ENCODE peak calls at places on chromosomes 6 and 20, in four cellular contexts. X is spleen, T is transverse colon, L is right atrium auricular region. R is an unnamed sample.

GRCh38 chr20:4091332-4092135 is 76.2 kb upstream of the RNF24 start:
- DNase-seq in L (peak; percentile 70), X (peak; percentile 83), T (peak; percentile 66), R (peak; percentile 65)

GRCh38 chr20:62171245-62171644 is 11.6 kb upstream of the MTG2 start:
- DNase-seq in T (no peak), X (no peak), L (no peak), R (no peak)

GRCh38 chr20:59835057-59835447 is 98.4 kb downstream of the SYCP2 start:
- DNase-seq in L (peak; percentile 49), T (no peak), X (peak; percentile 22), R (no peak)

GRCh38 chr20:41738584-41739193 is 120.5 kb upstream of the CHD6 start:
- DNase-seq in L (peak; percentile 66), X (no peak), T (peak; percentile 35), R (peak; percentile 67)

GRCh38 chr6:107613980-107614379 is 124.1 kb downstream of the SOBP start:
- DNase-seq in X (no peak), T (no peak), L (no peak), R (no peak)

GRCh38 chr20:6767536-6768227 is at the start of gene BMP2:
- DNase-seq in L (no peak), T (peak; percentile 72), X (peak; percentile 81), R (peak; percentile 32)

GRCh38 chr20:47774081-47774777 is 11.1 kb downstream of the SULF2 start:
- DNase-seq in L (no peak), T (peak; percentile 57), X (no peak), R (peak; percentile 94)

GRCh38 chr6:115882174-115882573 is 178.5 kb downstream of the FRK start:
- DNase-seq in L (no peak), T (no peak), X (no peak), R (no peak)

GRCh38 chr20:60206259-60206658 is 248.0 kb downstream of the CDH26 start:
- DNase-seq in X (no peak), T (no peak), L (no peak), R (peak; percentile 61)

GRCh38 chr20:36102809-36103596 is 51.5 kb upstream of the EPB41L1 start:
- DNase-seq in L (no peak), X (no peak), T (peak; percentile 78), R (no peak)

GRCh38 chr20:35497780-35498189 is 31.7 kb downstream of the C20orf173 start:
- DNase-seq in T (peak; percentile 23), X (no peak), L (peak; percentile 64), R (no peak)

GRCh38 chr6:9040718-9041117 is 605.4 kb upstream of the SLC35B3 start:
- DNase-seq in L (no peak), T (no peak), X (no peak), R (no peak)

GRCh38 chr20:23700931-23701330 is 12.1 kb upstream of the CST4 start:
- DNase-seq in X (no peak), T (no peak), L (no peak), R (no peak)
- H3K4me3 ChIP-seq in X (no peak overlapping the region), T (no peak overlapping the region), L (no peak overlapping the region), R (no peak overlapping the region)

DNA sequence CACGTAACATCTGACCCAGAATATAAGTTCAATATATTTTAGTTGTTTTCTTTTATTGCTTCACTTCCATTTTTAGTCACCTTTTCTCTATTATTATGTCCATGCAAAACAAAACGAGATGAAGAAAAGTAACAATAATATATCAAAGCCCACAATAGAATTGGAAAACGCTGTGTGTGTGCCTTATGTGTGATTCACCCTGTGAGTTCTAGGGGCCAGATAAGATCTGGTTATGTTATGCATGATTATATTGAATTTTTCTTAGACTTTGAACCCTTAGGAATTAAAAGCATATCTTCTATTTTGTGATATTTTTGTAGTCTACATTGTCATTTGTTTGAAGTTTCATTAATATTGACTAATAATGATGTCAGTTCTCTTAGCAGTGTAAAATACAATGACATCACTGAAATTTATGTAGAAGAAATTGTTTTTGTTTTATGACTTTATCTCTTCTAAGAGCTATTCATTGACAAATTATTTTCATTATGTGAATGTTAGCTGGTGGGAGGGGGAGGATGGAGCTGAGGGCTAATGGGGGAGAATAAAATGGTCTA is 243.6 kb downstream of the TFAP2B start:
- DNase-seq in L (no peak), X (no peak), T (no peak), R (no peak)
- H3K36me3 ChIP-seq in L (no peaks in the 10 kb centered on the region), X (no peaks in the 10 kb centered on the region), T (no peaks in the 10 kb centered on the region), R (no peaks in the 10 kb centered on the region)

GRCh38 chr6:148747145-148747492 is 289 bp downstream of the UST start:
- DNase-seq in X (peak; percentile 88), L (no peak), T (peak; percentile 36), R (no peak)

GRCh38 chr6:148747493-148748160 is 797 bp downstream of the UST start:
- DNase-seq in T (peak; percentile 53), X (peak; percentile 93), L (no peak), R (peak; percentile 35)

GRCh38 chr6:148743476-148743875 is 3.4 kb upstream of the UST start:
- DNase-seq in L (no peak), X (no peak), T (no peak), R (no peak)

GRCh38 chr6:148745926-148746325 is 904 bp upstream of the UST start:
- DNase-seq in T (no peak), L (no peak), X (no peak), R (no peak)

DNA sequence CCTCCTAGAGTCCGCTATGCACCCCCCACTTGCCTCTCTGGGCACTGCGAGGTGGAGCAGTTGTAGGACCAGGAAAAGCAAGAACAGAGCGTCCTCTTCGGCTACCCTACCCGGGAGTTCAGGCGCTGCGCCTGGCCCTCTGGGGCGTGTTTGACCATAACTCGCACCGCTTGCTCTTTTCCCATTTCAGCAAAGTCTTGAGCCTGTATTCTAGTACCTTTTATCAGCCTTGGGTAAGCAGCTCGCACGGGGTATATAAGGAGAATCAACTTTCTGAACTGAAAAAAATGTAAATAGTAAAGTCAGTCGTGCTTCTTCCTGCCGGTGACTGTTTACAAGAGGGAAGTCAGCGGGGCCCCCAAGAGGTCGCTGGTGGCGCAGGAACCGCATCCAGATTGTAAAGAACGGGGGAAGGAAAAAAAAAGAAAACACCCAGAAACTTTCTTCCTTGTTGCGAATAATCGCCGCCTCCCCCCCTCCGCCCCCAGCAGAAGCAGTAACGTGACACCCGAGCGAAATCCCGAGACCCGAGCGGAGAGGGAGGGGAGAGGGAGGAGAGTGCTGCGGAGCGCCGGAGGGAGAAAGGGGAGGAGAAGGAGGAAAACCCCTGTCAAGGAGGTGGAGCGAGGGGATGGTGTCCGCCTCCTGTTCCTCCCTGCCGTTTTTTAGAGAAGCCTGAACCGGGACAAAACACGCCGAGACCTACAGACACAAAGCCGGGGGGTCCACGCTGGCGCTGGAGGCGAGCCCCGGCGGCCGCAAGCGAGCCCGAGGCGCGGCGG is at the start of gene UST:
- DNase-seq in T (peak; percentile 67), X (peak; percentile 90), L (peak; percentile 85), R (peak; percentile 46)
- TF ChIP-seq CTCF in T (peak; percentile 26), X (peak; percentile 66), L (peak; percentile 62), R (peak; percentile 31)

GRCh38 chr6:31116661-31117385 is 2.2 kb downstream of the PSORS1C1 start:
- DNase-seq in X (peak; percentile 69), L (peak; percentile 66), T (no peak), R (no peak)
- H3K4me3 ChIP-seq in X (no peak overlapping the region), L (peak overlapping the region; percentile 35), T (no peak overlapping the region), R (no peak overlapping the region)

GRCh38 chr6:7566031-7566556 is 23.9 kb upstream of the SNRNP48 start:
- DNase-seq in X (no peak), T (no peak), L (no peak), R (no peak)
- H3K36me3 ChIP-seq in X (no peaks in the 10 kb centered on the region), T (no peaks in the 10 kb centered on the region), L (peaks cover 47% of the 10 kb centered on the region), R (peaks cover 31% of the 10 kb centered on the region)

GRCh38 chr6:163191704-163192537 is 222.6 kb upstream of the QKI start:
- DNase-seq in T (no peak), L (no peak), X (no peak), R (no peak)

GRCh38 chr6:163190786-163191185 is 223.7 kb upstream of the QKI start:
- DNase-seq in L (no peak), T (no peak), X (no peak), R (no peak)

GRCh38 chr6:163193326-163193725 is 221.2 kb upstream of the QKI start:
- DNase-seq in X (no peak), T (no peak), L (no peak), R (no peak)

GRCh38 chr6:163189609-163190008 is 224.9 kb upstream of the QKI start:
- DNase-seq in X (no peak), L (no peak), T (no peak), R (no peak)

GRCh38 chr6:163192591-163192990 is 221.9 kb upstream of the QKI start:
- DNase-seq in X (no peak), T (no peak), L (no peak), R (no peak)
- TF ChIP-seq CTCF in X (no peak), T (no peak), L (no peak), R (no peak)

DNA sequence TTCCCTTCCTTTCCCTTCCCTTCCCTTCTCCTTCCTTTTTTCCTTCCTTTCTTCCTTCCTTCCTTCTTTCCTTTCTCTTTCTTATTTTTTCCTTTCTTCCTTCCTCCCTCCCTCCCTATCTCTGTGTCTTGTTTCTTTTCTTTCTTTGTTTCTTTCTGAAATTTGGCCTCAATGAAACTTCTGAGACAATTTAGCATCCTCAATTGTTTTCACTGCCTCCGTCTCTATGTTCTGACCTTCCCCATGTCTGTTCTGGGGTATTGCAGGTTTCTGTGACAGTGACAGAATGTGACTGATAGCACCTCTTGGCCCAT is 81.7 kb upstream of the PAX1 start:
- DNase-seq in T (no peak), L (no peak), X (no peak), R (no peak)
- H3K4me3 ChIP-seq in T (no peak overlapping the region), L (no peak overlapping the region), X (no peak overlapping the region), R (no peak overlapping the region)

DNA sequence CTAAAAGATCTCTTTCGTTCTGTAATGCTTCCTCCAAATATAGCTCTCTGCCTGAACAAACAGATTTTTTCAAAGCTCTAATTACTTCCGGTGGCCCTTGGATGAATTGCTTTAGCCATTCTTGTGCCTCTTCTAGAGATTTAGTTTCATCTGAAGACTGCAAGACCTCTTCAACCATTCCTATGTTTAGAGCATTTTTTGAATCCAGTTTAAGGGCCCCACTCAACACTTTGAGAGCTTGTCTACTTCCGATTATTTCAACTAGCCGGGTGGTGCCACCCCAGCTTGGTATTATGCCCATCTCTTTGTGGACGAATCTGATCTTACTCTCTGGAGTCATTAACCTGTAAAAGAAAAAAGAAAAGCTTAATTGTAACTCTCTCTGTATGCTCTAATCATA is 23.3 kb downstream of the RNF146 start:
- DNase-seq in X (no peak), L (no peak), T (no peak), R (no peak)
- H3K36me3 ChIP-seq in X (peaks cover 74% of the 10 kb centered on the region), L (peaks cover 33% of the 10 kb centered on the region), T (no peaks in the 10 kb centered on the region), R (peaks cover 28% of the 10 kb centered on the region)

GRCh38 chr20:40689943-40690835 is 1.2 kb upstream of the MAFB start:
- DNase-seq in T (peak; percentile 83), L (peak; percentile 95), X (peak; percentile 95), R (peak; percentile 78)
- TF ChIP-seq CTCF in T (peak; percentile 91), L (peak; percentile 99), X (peak; percentile 98), R (peak; percentile 88)

GRCh38 chr20:664576-664975 is 11.0 kb downstream of the SCRT2 start:
- DNase-seq in X (no peak), T (no peak), L (no peak), R (no peak)

GRCh38 chr20:663315-664090 is 10.5 kb upstream of the SRXN1 start:
- DNase-seq in T (no peak), X (peak; percentile 70), L (no peak), R (no peak)

GRCh38 chr20:664151-664550 is 11.2 kb upstream of the SRXN1 start:
- DNase-seq in L (no peak), X (peak; percentile 64), T (no peak), R (no peak)

GRCh38 chr20:661474-662288 is 8.7 kb upstream of the SRXN1 start:
- DNase-seq in X (peak; percentile 77), T (no peak), L (no peak), R (no peak)

GRCh38 chr20:662289-663192 is 9.5 kb upstream of the SRXN1 start:
- DNase-seq in T (no peak), L (no peak), X (peak; percentile 63), R (no peak)
- H3K4me3 ChIP-seq in T (no peak overlapping the region), L (no peak overlapping the region), X (no peak overlapping the region), R (no peak overlapping the region)